ENCODE peak calls at places on chromosomes 5 and 9, in five cellular contexts. One of them, this sample, is unnamed.

GRCh38 chr5:66860199-66860975 is 264.2 kb downstream of the MAST4 start:
- DNase-seq in mesenchymal stem cell: peak; percentile 16
- DNase-seq in IMR-90: no peak
- DNase-seq in H9: no peak
- DNase-seq in H1: no peak
- DNase-seq in this sample: no peak

GRCh38 chr5:117379521-117379920 is 804.9 kb upstream of the SEMA6A start:
- DNase-seq in mesenchymal stem cell: no peak
- DNase-seq in IMR-90: no peak
- DNase-seq in H9: no peak
- DNase-seq in H1: no peak
- DNase-seq in this sample: no peak

GRCh38 chr5:174355208-174355612 is 309.7 kb downstream of the NSG2 start:
- DNase-seq in mesenchymal stem cell: peak; percentile 78
- DNase-seq in IMR-90: peak; percentile 66
- DNase-seq in H9: no peak
- DNase-seq in H1: no peak
- DNase-seq in this sample: no peak

GRCh38 chr5:131525805-131526204 is 109.2 kb downstream of the RAPGEF6 start:
- DNase-seq in mesenchymal stem cell: no peak
- DNase-seq in IMR-90: no peak
- DNase-seq in H9: no peak
- DNase-seq in H1: no peak
- DNase-seq in this sample: no peak

GRCh38 chr9:26346942-26347477 is 545.6 kb downstream of the CAAP1 start:
- DNase-seq in mesenchymal stem cell: no peak
- DNase-seq in IMR-90: no peak
- DNase-seq in H9: no peak
- DNase-seq in H1: no peak
- DNase-seq in this sample: no peak

GRCh38 chr5:90865194-90865593 is 306.6 kb downstream of the ADGRV1 start:
- DNase-seq in mesenchymal stem cell: no peak
- DNase-seq in IMR-90: no peak
- DNase-seq in H9: no peak
- DNase-seq in H1: no peak
- DNase-seq in this sample: no peak

GRCh38 chr5:176501333-176501732 is 35.9 kb downstream of the RNF44 start:
- DNase-seq in mesenchymal stem cell: peak; percentile 29
- DNase-seq in IMR-90: peak; percentile 92
- DNase-seq in H9: no peak
- DNase-seq in H1: no peak
- DNase-seq in this sample: no peak

GRCh38 chr9:123562844-123563346 is 206.9 kb downstream of the CRB2 start:
- DNase-seq in mesenchymal stem cell: peak; percentile 93
- DNase-seq in IMR-90: peak; percentile 95
- DNase-seq in H9: no peak
- DNase-seq in H1: no peak
- DNase-seq in this sample: no peak

GRCh38 chr5:19048750-19049149 is 939.2 kb downstream of the CDH18 start:
- DNase-seq in mesenchymal stem cell: no peak
- DNase-seq in IMR-90: no peak
- DNase-seq in H9: no peak
- DNase-seq in H1: no peak
- DNase-seq in this sample: no peak

GRCh38 chr9:129549684-129550083 is 71.2 kb downstream of the C9orf50 start:
- DNase-seq in mesenchymal stem cell: no peak
- DNase-seq in IMR-90: no peak
- DNase-seq in H9: no peak
- DNase-seq in H1: no peak
- DNase-seq in this sample: no peak

GRCh38 chr5:9358961-9359686 is 186.8 kb downstream of the SEMA5A start:
- DNase-seq in mesenchymal stem cell: peak; percentile 59
- DNase-seq in IMR-90: peak; percentile 88
- DNase-seq in H9: no peak
- DNase-seq in H1: no peak
- DNase-seq in this sample: no peak

GRCh38 chr5:88824892-88825781 is 57.8 kb downstream of the MEF2C start:
- DNase-seq in mesenchymal stem cell: peak; percentile 65
- DNase-seq in IMR-90: peak; percentile 67
- DNase-seq in H9: no peak
- DNase-seq in H1: no peak
- DNase-seq in this sample: no peak

GRCh38 chr9:116323012-116323411 is 169.4 kb downstream of the PAPPA start:
- DNase-seq in mesenchymal stem cell: no peak
- DNase-seq in IMR-90: peak; percentile 16
- DNase-seq in H9: no peak
- DNase-seq in H1: no peak
- DNase-seq in this sample: peak; percentile 67

GRCh38 chr5:891837-892389 is 688 bp downstream of the BRD9 start:
- DNase-seq in mesenchymal stem cell: peak; percentile 42
- DNase-seq in IMR-90: peak; percentile 17
- DNase-seq in H9: no peak
- DNase-seq in H1: no peak
- DNase-seq in this sample: no peak

GRCh38 chr9:97518909-97519307 is 17.4 kb downstream of the TMOD1 start:
- DNase-seq in mesenchymal stem cell: peak; percentile 93
- DNase-seq in IMR-90: peak; percentile 92
- DNase-seq in H9: no peak
- DNase-seq in H1: no peak
- DNase-seq in this sample: no peak

GRCh38 chr9:135906291-135907005 is 898 bp downstream of the CAMSAP1 start:
- DNase-seq in mesenchymal stem cell: peak; percentile 67
- DNase-seq in IMR-90: peak; percentile 62
- DNase-seq in H9: no peak
- DNase-seq in H1: no peak
- DNase-seq in this sample: peak; percentile 23

GRCh38 chr9:97907051-97907450 is 15.2 kb downstream of the TRMO start:
- DNase-seq in mesenchymal stem cell: no peak
- DNase-seq in IMR-90: no peak
- DNase-seq in H9: no peak
- DNase-seq in H1: no peak
- DNase-seq in this sample: no peak

GRCh38 chr5:91875133-91875779 is 492.1 kb upstream of the ARRDC3 start:
- DNase-seq in mesenchymal stem cell: no peak
- DNase-seq in IMR-90: no peak
- DNase-seq in H9: no peak
- DNase-seq in H1: no peak
- DNase-seq in this sample: no peak

GRCh38 chr5:149439899-149440655 is 61.0 kb upstream of the IL17B start:
- DNase-seq in mesenchymal stem cell: peak; percentile 67
- DNase-seq in IMR-90: peak; percentile 47
- DNase-seq in H9: peak; percentile 92
- DNase-seq in H1: peak; percentile 68
- DNase-seq in this sample: no peak

GRCh38 chr5:168093200-168093930 is 198.1 kb upstream of the WWC1 start:
- DNase-seq in mesenchymal stem cell: no peak
- DNase-seq in IMR-90: no peak
- DNase-seq in H9: no peak
- DNase-seq in H1: no peak
- DNase-seq in this sample: no peak

GRCh38 chr9:132584616-132585560 is 2.5 kb downstream of the BARHL1 start:
- DNase-seq in mesenchymal stem cell: peak; percentile 49
- DNase-seq in IMR-90: peak; percentile 33
- DNase-seq in H9: no peak
- DNase-seq in H1: no peak
- DNase-seq in this sample: no peak

GRCh38 chr9:130660326-130660682 is 4.1 kb upstream of the PRDM12 start:
- DNase-seq in mesenchymal stem cell: no peak
- DNase-seq in IMR-90: no peak
- DNase-seq in H9: peak; percentile 32
- DNase-seq in H1: no peak
- DNase-seq in this sample: no peak

DNA sequence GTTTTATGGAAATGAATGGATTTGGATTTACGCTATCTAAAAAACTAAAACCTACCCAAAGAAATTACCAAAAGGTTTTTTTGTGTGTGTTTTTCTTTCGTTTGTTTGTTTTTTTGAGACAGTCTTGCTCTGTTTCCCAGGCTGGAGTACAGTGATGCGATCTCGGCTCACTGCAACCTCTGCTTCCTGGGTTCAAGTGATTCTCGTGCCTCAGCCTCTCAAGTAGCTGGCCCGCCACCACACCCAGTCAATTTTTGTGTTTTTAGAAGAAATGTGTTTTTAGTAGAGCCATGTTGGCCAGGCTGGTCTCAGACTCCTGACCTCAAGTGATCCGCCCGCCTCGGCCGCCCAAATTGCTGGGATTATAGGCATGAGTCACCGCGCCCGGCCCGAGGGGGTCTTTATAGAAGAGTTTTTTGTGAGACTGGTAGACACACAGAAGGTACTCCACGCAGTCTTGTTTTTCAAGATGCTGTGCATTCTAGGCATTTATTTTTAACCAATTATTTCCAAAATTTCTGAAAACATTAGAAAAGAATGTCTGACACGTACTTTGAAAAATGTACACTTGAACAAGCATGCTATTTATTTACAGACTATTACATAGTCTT is 75.7 kb downstream of the NR6A1 start:
- DNase-seq in mesenchymal stem cell: peak; percentile 70
- DNase-seq in IMR-90: peak; percentile 37
- DNase-seq in H9: no peak
- DNase-seq in H1: no peak
- DNase-seq in this sample: no peak
- H2AFZ ChIP-seq in mesenchymal stem cell: no peak overlapping the region
- H2AFZ ChIP-seq in IMR-90: peak overlapping the region; percentile 25
- H2AFZ ChIP-seq in H9: no peak overlapping the region
- H2AFZ ChIP-seq in H1: no peak overlapping the region
- H2AFZ ChIP-seq in this sample: no peak overlapping the region

GRCh38 chr9:121267689-121268597 is at the start of gene GSN:
- DNase-seq in mesenchymal stem cell: peak; percentile 80
- DNase-seq in IMR-90: peak; percentile 50
- DNase-seq in H9: peak; percentile 85
- DNase-seq in H1: no peak
- DNase-seq in this sample: no peak
- H3K4ac ChIP-seq in mesenchymal stem cell: peak within 1 kb of the TSS; percentile 90
- H3K4ac ChIP-seq in IMR-90: peak within 1 kb of the TSS; percentile 98
- H3K4ac ChIP-seq in H9: no peak within 1 kb of the TSS
- H3K4ac ChIP-seq in H1: no peak within 1 kb of the TSS
- H3K4ac ChIP-seq in this sample: no peak within 1 kb of the TSS

GRCh38 chr9:115142502-115143265 is 24.7 kb upstream of the TNC start:
- DNase-seq in mesenchymal stem cell: peak; percentile 36
- DNase-seq in IMR-90: no peak
- DNase-seq in H9: no peak
- DNase-seq in H1: no peak
- DNase-seq in this sample: no peak

GRCh38 chr9:115144706-115145105 is 26.7 kb upstream of the TNC start:
- DNase-seq in mesenchymal stem cell: no peak
- DNase-seq in IMR-90: no peak
- DNase-seq in H9: no peak
- DNase-seq in H1: no peak
- DNase-seq in this sample: no peak

GRCh38 chr9:115142090-115142489 is 24.1 kb upstream of the TNC start:
- DNase-seq in mesenchymal stem cell: no peak
- DNase-seq in IMR-90: no peak
- DNase-seq in H9: no peak
- DNase-seq in H1: no peak
- DNase-seq in this sample: no peak

GRCh38 chr9:115143689-115144088 is 25.7 kb upstream of the TNC start:
- DNase-seq in mesenchymal stem cell: no peak
- DNase-seq in IMR-90: no peak
- DNase-seq in H9: no peak
- DNase-seq in H1: no peak
- DNase-seq in this sample: no peak

GRCh38 chr9:115141612-115142011 is 23.7 kb upstream of the TNC start:
- DNase-seq in mesenchymal stem cell: no peak
- DNase-seq in IMR-90: no peak
- DNase-seq in H9: no peak
- DNase-seq in H1: no peak
- DNase-seq in this sample: no peak
- H2BK15ac ChIP-seq in mesenchymal stem cell: no peak overlapping the region
- H2BK15ac ChIP-seq in IMR-90: no peak overlapping the region
- H2BK15ac ChIP-seq in H9: no peak overlapping the region
- H2BK15ac ChIP-seq in H1: no peak overlapping the region
- H2BK15ac ChIP-seq in this sample: no peak overlapping the region

GRCh38 chr9:34994429-34995287 is 5.1 kb downstream of the DNAJB5 start:
- DNase-seq in mesenchymal stem cell: peak; percentile 65
- DNase-seq in IMR-90: peak; percentile 49
- DNase-seq in H9: peak; percentile 67
- DNase-seq in H1: no peak
- DNase-seq in this sample: no peak

GRCh38 chr9:34990908-34991832 is 1.6 kb downstream of the DNAJB5 start:
- DNase-seq in mesenchymal stem cell: no peak
- DNase-seq in IMR-90: no peak
- DNase-seq in H9: peak; percentile 62
- DNase-seq in H1: no peak
- DNase-seq in this sample: no peak

GRCh38 chr9:34993502-34994428 is 4.2 kb downstream of the DNAJB5 start:
- DNase-seq in mesenchymal stem cell: peak; percentile 81
- DNase-seq in IMR-90: peak; percentile 61
- DNase-seq in H9: peak; percentile 78
- DNase-seq in H1: no peak
- DNase-seq in this sample: no peak

GRCh38 chr9:34991833-34992375 is 2.4 kb downstream of the DNAJB5 start:
- DNase-seq in mesenchymal stem cell: peak; percentile 49
- DNase-seq in IMR-90: no peak
- DNase-seq in H9: peak; percentile 79
- DNase-seq in H1: no peak
- DNase-seq in this sample: no peak

GRCh38 chr9:34992376-34992951 is 2.9 kb downstream of the DNAJB5 start:
- DNase-seq in mesenchymal stem cell: peak; percentile 95
- DNase-seq in IMR-90: peak; percentile 94
- DNase-seq in H9: peak; percentile 45
- DNase-seq in H1: no peak
- DNase-seq in this sample: no peak
- H2AFZ ChIP-seq in mesenchymal stem cell: no peak overlapping the region
- H2AFZ ChIP-seq in IMR-90: peak overlapping the region; percentile 82
- H2AFZ ChIP-seq in H9: no peak overlapping the region
- H2AFZ ChIP-seq in H1: no peak overlapping the region
- H2AFZ ChIP-seq in this sample: no peak overlapping the region

DNA sequence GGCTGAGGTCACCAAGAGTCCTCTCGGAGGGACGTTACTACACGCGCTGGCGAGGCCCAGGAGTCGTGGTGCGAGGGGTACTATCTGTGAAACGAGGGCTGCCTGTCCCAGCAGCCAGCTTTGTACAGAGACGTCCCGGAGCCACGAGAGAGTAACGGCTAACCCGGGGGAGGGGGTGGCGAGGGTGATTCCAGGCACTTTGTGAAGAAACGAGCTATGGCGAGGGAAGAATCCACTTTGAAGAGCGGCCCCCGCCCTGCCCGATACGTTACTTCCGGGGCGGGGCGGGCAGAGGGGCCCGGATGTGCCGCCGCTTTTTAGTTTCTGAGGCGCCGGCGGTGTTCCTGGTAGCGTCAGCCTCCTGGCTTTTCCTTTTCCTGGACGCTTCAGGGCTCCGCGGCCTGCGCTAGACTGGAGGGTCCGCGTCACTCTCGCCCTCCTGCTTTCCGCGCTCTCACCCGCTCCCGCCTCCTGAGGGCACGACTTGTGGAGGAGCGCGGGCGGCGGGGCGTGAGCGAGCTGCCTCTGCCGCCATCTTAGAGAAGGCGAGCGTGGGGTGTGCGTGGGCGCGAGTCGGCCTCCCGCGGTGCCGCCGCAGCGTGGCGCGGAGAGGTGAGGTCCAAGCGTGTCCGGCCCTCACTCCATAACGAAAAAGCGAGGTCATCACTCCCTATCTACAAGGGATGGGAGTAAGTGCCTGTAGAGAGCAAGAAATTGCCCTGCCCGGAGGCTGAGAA is 533 bp upstream of the RFX3 start:
- DNase-seq in mesenchymal stem cell: peak; percentile 94
- DNase-seq in IMR-90: peak; percentile 79
- DNase-seq in H9: peak; percentile 79
- DNase-seq in H1: no peak
- DNase-seq in this sample: peak; percentile 87
- H3K4ac ChIP-seq in mesenchymal stem cell: peak overlapping the region; percentile 100
- H3K4ac ChIP-seq in IMR-90: peak overlapping the region; percentile 99
- H3K4ac ChIP-seq in H9: peak overlapping the region; percentile 54
- H3K4ac ChIP-seq in H1: peak overlapping the region; percentile 100
- H3K4ac ChIP-seq in this sample: peak overlapping the region; percentile 99

GRCh38 chr9:6780690-6781089 is 22.9 kb downstream of the KDM4C start:
- DNase-seq in mesenchymal stem cell: no peak
- DNase-seq in IMR-90: peak; percentile 58
- DNase-seq in H9: no peak
- DNase-seq in H1: no peak
- DNase-seq in this sample: no peak
- H2BK15ac ChIP-seq in mesenchymal stem cell: no peak overlapping the region
- H2BK15ac ChIP-seq in IMR-90: no peak overlapping the region
- H2BK15ac ChIP-seq in H9: no peak overlapping the region
- H2BK15ac ChIP-seq in H1: no peak overlapping the region
- H2BK15ac ChIP-seq in this sample: no peak overlapping the region